ENCODE peak calls at places on chromosomes 3 and 15, in four cellular contexts. E is NCI-H1694 treated with DMSO at 0.1 percent for 48 hours; Z is stimulated activated CD4-positive, alpha-beta T cell treated with anti-CD3 and anti-CD28 coated beads, Interleukin-1b, Interleukin-23, amount 100 ng/mL, for 24 hours; K is IMR-90. A is an unnamed sample.
A peak's percentile ranks its signal among the peaks of the same experiment; 100 is the strongest.

GRCh38 chr3:183527421-183527979 is 28.0 kb downstream of the KLHL6 start:
- DNase-seq in E (no peak), K (no peak), Z (no peak), A (no peak)

GRCh38 chr3:149003653-149004305 is 12.4 kb downstream of the GYG1 start:
- DNase-seq in K (no peak), E (no peak), Z (no peak), A (peak; percentile 20)

GRCh38 chr15:34043391-34043790 is 4.4 kb upstream of the AVEN start:
- DNase-seq in Z (no peak), E (no peak), K (no peak), A (no peak)

GRCh38 chr3:7574435-7574834 is 713.5 kb downstream of the GRM7 start:
- DNase-seq in E (no peak), K (no peak), Z (no peak), A (no peak)

GRCh38 chr3:11624161-11624560 is 19.6 kb downstream of the VGLL4 start:
- DNase-seq in K (peak; percentile 61), E (no peak), Z (no peak), A (no peak)

GRCh38 chr3:134517796-134518195 is 31.9 kb downstream of the CEP63 start:
- DNase-seq in E (no peak), Z (no peak), K (peak; percentile 62), A (peak; percentile 48)

GRCh38 chr15:48642795-48643194 is 2.7 kb downstream of the FBN1 start:
- DNase-seq in K (no peak), Z (no peak), E (no peak), A (no peak)

GRCh38 chr3:111903067-111903511 is 44.0 kb downstream of the PHLDB2 start:
- DNase-seq in E (no peak), K (peak; percentile 84), Z (no peak), A (peak; percentile 66)

A was measured in fibroblast of lung.